ENCODE peak calls at places on chromosomes 12 and 14, in nine cellular contexts. G is iris pigment epithelial cell; T is neural progenitor cell; O is NCI-H2081; E is stromal cell of bone marrow; V is tibial artery; I is NCI-H1694 treated with DMSO at 0.1 percent for 48 hours; H is stimulated activated CD4-positive, alpha-beta T cell treated with anti-CD3 and anti-CD28 coated beads, Interleukin-2, amount 100 ng/mL, for 24 hours; M is NCI-H446 treated with DMSO at 0.1 percent for 48 hours. L is an unnamed sample.

GRCh38 chr14:97499790-97500481 is 702.8 kb downstream of the VRK1 start:
- DNase-seq in I (no peak), H (no peak), T (no peak), G (no peak), M (no peak), O (no peak), V (no peak), E (no peak), L (no peak)

GRCh38 chr12:14871247-14871646 is 14.4 kb downstream of the MGP start:
- DNase-seq in H (no peak), O (no peak), G (no peak), V (no peak), E (no peak), I (no peak), T (no peak), M (no peak), L (no peak)

GRCh38 chr12:130425698-130426245 is 88.1 kb downstream of the PIWIL1 start:
- DNase-seq in V (no peak), O (no peak), T (no peak), G (no peak), I (no peak), M (no peak), E (no peak), H (no peak), L (no peak)

GRCh38 chr12:49131973-49132461 is 822 bp upstream of the TUBA1B start:
- DNase-seq in E (peak; percentile 48), M (peak; percentile 66), H (no peak), O (peak; percentile 59), I (peak; percentile 47), V (no peak), G (peak; percentile 70), T (no peak), L (peak; percentile 22)

GRCh38 chr12:57214398-57214781 is 2.2 kb upstream of the NXPH4 start:
- DNase-seq in M (peak; percentile 42), I (peak; percentile 68), H (peak; percentile 77), G (peak; percentile 42), O (peak; percentile 69), T (peak; percentile 87), V (peak; percentile 81), E (no peak), L (peak; percentile 33)

GRCh38 chr14:64788706-64789105 is 84.5 kb downstream of the PLEKHG3 start:
- DNase-seq in G (peak; percentile 96), H (no peak), O (no peak), M (peak; percentile 78), T (no peak), I (no peak), E (peak; percentile 92), V (peak; percentile 33), L (no peak)

GRCh38 chr12:125262866-125263265 is 197.6 kb downstream of the AACS start:
- DNase-seq in E (no peak), H (no peak), O (no peak), V (no peak), M (no peak), I (no peak), T (peak; percentile 64), G (no peak), L (no peak)

GRCh38 chr12:110354172-110354780 is 49.2 kb downstream of the ANAPC7 start:
- DNase-seq in E (no peak), G (peak; percentile 23), V (no peak), T (no peak), M (no peak), H (no peak), O (no peak), I (peak; percentile 29), L (peak; percentile 82)

GRCh38 chr12:13167226-13167625 is 29.3 kb upstream of the EMP1 start:
- DNase-seq in E (no peak), G (no peak), O (no peak), M (no peak), H (no peak), I (no peak), T (no peak), V (no peak), L (no peak)

GRCh38 chr14:77376380-77376770 is 519 bp downstream of the TMED8 start:
- DNase-seq in H (peak; percentile 52), V (no peak), M (no peak), E (no peak), I (peak; percentile 41), T (peak; percentile 43), O (peak; percentile 39), G (no peak), L (peak; percentile 46)

GRCh38 chr12:111407371-111408115 is 1.8 kb downstream of the SH2B3 start:
- DNase-seq in H (no peak), O (no peak), I (no peak), V (no peak), T (peak; percentile 51), M (no peak), E (no peak), G (no peak), L (no peak)

GRCh38 chr12:120103044-120103338 is 13.6 kb downstream of the RAB35 start:
- DNase-seq in V (no peak), O (no peak), M (no peak), H (no peak), T (no peak), I (no peak), E (no peak), G (no peak), L (no peak)

GRCh38 chr12:103833095-103833777 is 7.8 kb downstream of the NT5DC3 start:
- DNase-seq in O (no peak), T (no peak), G (peak; percentile 52), E (no peak), I (no peak), M (no peak), H (no peak), V (no peak), L (no peak)

GRCh38 chr14:32129124-32129523 is 52.0 kb downstream of the ARHGAP5 start:
- DNase-seq in I (no peak), M (no peak), V (no peak), G (peak; percentile 68), T (no peak), H (no peak), E (peak; percentile 19), O (no peak), L (no peak)